ENCODE peak calls at places on chromosomes 6 and 20, in six cellular contexts. One of them, this sample, is unnamed.

GRCh38 chr6:75601608-75602163 is at the start of gene SENP6:
- DNase-seq in spleen: peak
- DNase-seq in sigmoid colon: peak
- DNase-seq in upper lobe of left lung: peak
- DNase-seq in ovary: peak
- DNase-seq in H1: no peak
- DNase-seq in this sample: peak

GRCh38 chr6:44263357-44264100 is 1.8 kb downstream of the NFKBIE start:
- DNase-seq in spleen: peak
- DNase-seq in sigmoid colon: no peak
- DNase-seq in upper lobe of left lung: peak
- DNase-seq in ovary: no peak
- DNase-seq in H1: no peak
- DNase-seq in this sample: peak

GRCh38 chr6:9224539-9224938 is 789.2 kb upstream of the SLC35B3 start:
- DNase-seq in spleen: no peak
- DNase-seq in sigmoid colon: no peak
- DNase-seq in upper lobe of left lung: no peak
- DNase-seq in ovary: no peak
- DNase-seq in H1: no peak
- DNase-seq in this sample: no peak

GRCh38 chr6:106872044-106872443 is 102.5 kb downstream of the CD24 start:
- DNase-seq in spleen: no peak
- DNase-seq in sigmoid colon: no peak
- DNase-seq in upper lobe of left lung: no peak
- DNase-seq in ovary: no peak
- DNase-seq in H1: no peak
- DNase-seq in this sample: no peak

GRCh38 chr6:144259988-144260387 is 25.1 kb upstream of the UTRN start:
- DNase-seq in spleen: no peak
- DNase-seq in sigmoid colon: no peak
- DNase-seq in upper lobe of left lung: no peak
- DNase-seq in ovary: no peak
- DNase-seq in H1: no peak
- DNase-seq in this sample: no peak

GRCh38 chr20:38790210-38791053 is 15.1 kb upstream of the PPP1R16B start:
- DNase-seq in spleen: no peak
- DNase-seq in sigmoid colon: no peak
- DNase-seq in upper lobe of left lung: no peak
- DNase-seq in ovary: no peak
- DNase-seq in H1: no peak
- DNase-seq in this sample: no peak

GRCh38 chr20:32777177-32777956 is 15.2 kb downstream of the DNMT3B start:
- DNase-seq in spleen: no peak
- DNase-seq in sigmoid colon: no peak
- DNase-seq in upper lobe of left lung: peak
- DNase-seq in ovary: no peak
- DNase-seq in H1: no peak
- DNase-seq in this sample: peak

GRCh38 chr20:25046181-25046641 is 11.7 kb downstream of the ACSS1 start:
- DNase-seq in spleen: peak
- DNase-seq in sigmoid colon: peak
- DNase-seq in upper lobe of left lung: no peak
- DNase-seq in ovary: peak
- DNase-seq in H1: no peak
- DNase-seq in this sample: peak

GRCh38 chr20:38873050-38873581 is 53.1 kb upstream of the FAM83D start:
- DNase-seq in spleen: peak
- DNase-seq in sigmoid colon: no peak
- DNase-seq in upper lobe of left lung: peak
- DNase-seq in ovary: no peak
- DNase-seq in H1: no peak
- DNase-seq in this sample: no peak

GRCh38 chr6:142210606-142211005 is 63.5 kb downstream of the VTA1 start:
- DNase-seq in spleen: no peak
- DNase-seq in sigmoid colon: no peak
- DNase-seq in upper lobe of left lung: no peak
- DNase-seq in ovary: no peak
- DNase-seq in H1: no peak
- DNase-seq in this sample: no peak

GRCh38 chr6:44221291-44221960 is 2.0 kb upstream of the SLC29A1 start:
- DNase-seq in spleen: peak
- DNase-seq in sigmoid colon: peak
- DNase-seq in upper lobe of left lung: peak
- DNase-seq in ovary: peak
- DNase-seq in H1: no peak
- DNase-seq in this sample: peak

GRCh38 chr6:3449750-3450305 is 7.0 kb downstream of the SLC22A23 start:
- DNase-seq in spleen: no peak
- DNase-seq in sigmoid colon: no peak
- DNase-seq in upper lobe of left lung: no peak
- DNase-seq in ovary: no peak
- DNase-seq in H1: no peak
- DNase-seq in this sample: no peak

GRCh38 chr6:10373642-10374359 is 41.1 kb downstream of the TFAP2A start:
- DNase-seq in spleen: no peak
- DNase-seq in sigmoid colon: no peak
- DNase-seq in upper lobe of left lung: no peak
- DNase-seq in ovary: no peak
- DNase-seq in H1: no peak
- DNase-seq in this sample: no peak

GRCh38 chr20:2805682-2806350 is 5.4 kb upstream of the CPXM1 start:
- DNase-seq in spleen: no peak
- DNase-seq in sigmoid colon: no peak
- DNase-seq in upper lobe of left lung: no peak
- DNase-seq in ovary: no peak
- DNase-seq in H1: no peak
- DNase-seq in this sample: no peak

GRCh38 chr6:16409531-16410441 is 171.4 kb downstream of the GMPR start:
- DNase-seq in spleen: peak
- DNase-seq in sigmoid colon: peak
- DNase-seq in upper lobe of left lung: peak
- DNase-seq in ovary: peak
- DNase-seq in H1: peak
- DNase-seq in this sample: peak

GRCh38 chr6:136958168-136958567 is 36.1 kb downstream of the SLC35D3 start:
- DNase-seq in spleen: no peak
- DNase-seq in sigmoid colon: no peak
- DNase-seq in upper lobe of left lung: no peak
- DNase-seq in ovary: no peak
- DNase-seq in H1: no peak
- DNase-seq in this sample: no peak

GRCh38 chr6:148967128-148967527 is 220.3 kb downstream of the UST start:
- DNase-seq in spleen: no peak
- DNase-seq in sigmoid colon: no peak
- DNase-seq in upper lobe of left lung: no peak
- DNase-seq in ovary: no peak
- DNase-seq in H1: no peak
- DNase-seq in this sample: no peak

GRCh38 chr6:148965287-148965686 is 218.5 kb downstream of the UST start:
- DNase-seq in spleen: no peak
- DNase-seq in sigmoid colon: no peak
- DNase-seq in upper lobe of left lung: no peak
- DNase-seq in ovary: no peak
- DNase-seq in H1: no peak
- DNase-seq in this sample: no peak

GRCh38 chr6:148962854-148963515 is 216.2 kb downstream of the UST start:
- DNase-seq in spleen: no peak
- DNase-seq in sigmoid colon: no peak
- DNase-seq in upper lobe of left lung: no peak
- DNase-seq in ovary: no peak
- DNase-seq in H1: no peak
- DNase-seq in this sample: no peak

GRCh38 chr6:148964467-148964866 is 217.6 kb downstream of the UST start:
- DNase-seq in spleen: no peak
- DNase-seq in sigmoid colon: no peak
- DNase-seq in upper lobe of left lung: no peak
- DNase-seq in ovary: no peak
- DNase-seq in H1: no peak
- DNase-seq in this sample: no peak

GRCh38 chr6:148963738-148964137 is 216.9 kb downstream of the UST start:
- DNase-seq in spleen: no peak
- DNase-seq in sigmoid colon: no peak
- DNase-seq in upper lobe of left lung: no peak
- DNase-seq in ovary: no peak
- DNase-seq in H1: no peak
- DNase-seq in this sample: no peak
- H3K27ac ChIP-seq in spleen: no peak
- H3K27ac ChIP-seq in sigmoid colon: no peak
- H3K27ac ChIP-seq in upper lobe of left lung: no peak
- H3K27ac ChIP-seq in ovary: no peak
- H3K27ac ChIP-seq in H1: no peak
- H3K27ac ChIP-seq in this sample: no peak

DNA sequence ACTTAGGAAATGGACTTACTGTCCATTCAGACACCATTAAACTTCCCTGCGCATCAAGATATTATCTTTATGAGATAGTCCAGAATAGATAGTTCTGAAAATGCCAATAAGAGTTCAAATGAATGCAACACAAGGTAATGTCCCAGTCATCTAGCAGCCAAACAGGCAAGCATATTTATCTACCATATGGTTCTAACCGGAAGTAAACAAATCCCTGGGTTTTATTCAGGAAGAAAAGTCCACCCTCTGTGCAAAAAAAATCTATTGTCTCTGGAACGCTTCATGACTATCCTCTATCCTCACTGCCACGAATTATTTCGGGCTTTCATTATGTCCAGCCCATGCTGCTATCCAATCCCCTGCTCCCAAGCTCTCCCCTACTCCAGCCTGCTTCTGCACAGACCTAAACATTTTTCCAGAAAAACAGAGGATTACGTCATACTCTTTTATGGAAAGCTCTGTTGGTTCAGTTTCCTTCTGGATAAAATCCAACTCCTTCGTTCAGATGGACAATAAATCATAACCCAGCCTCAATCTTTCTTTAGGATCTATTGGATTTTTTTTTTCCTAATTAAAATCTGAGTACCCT is 11.4 kb downstream of the PPIL6 start:
- DNase-seq in spleen: no peak
- DNase-seq in sigmoid colon: no peak
- DNase-seq in upper lobe of left lung: no peak
- DNase-seq in ovary: no peak
- DNase-seq in H1: no peak
- DNase-seq in this sample: no peak
- TF ChIP-seq POLR2A in spleen: no peak
- TF ChIP-seq POLR2A in sigmoid colon: no peak
- TF ChIP-seq POLR2A in upper lobe of left lung: no peak
- TF ChIP-seq POLR2A in ovary: no peak
- TF ChIP-seq POLR2A in H1: no peak
- TF ChIP-seq POLR2A in this sample: no peak

DNA sequence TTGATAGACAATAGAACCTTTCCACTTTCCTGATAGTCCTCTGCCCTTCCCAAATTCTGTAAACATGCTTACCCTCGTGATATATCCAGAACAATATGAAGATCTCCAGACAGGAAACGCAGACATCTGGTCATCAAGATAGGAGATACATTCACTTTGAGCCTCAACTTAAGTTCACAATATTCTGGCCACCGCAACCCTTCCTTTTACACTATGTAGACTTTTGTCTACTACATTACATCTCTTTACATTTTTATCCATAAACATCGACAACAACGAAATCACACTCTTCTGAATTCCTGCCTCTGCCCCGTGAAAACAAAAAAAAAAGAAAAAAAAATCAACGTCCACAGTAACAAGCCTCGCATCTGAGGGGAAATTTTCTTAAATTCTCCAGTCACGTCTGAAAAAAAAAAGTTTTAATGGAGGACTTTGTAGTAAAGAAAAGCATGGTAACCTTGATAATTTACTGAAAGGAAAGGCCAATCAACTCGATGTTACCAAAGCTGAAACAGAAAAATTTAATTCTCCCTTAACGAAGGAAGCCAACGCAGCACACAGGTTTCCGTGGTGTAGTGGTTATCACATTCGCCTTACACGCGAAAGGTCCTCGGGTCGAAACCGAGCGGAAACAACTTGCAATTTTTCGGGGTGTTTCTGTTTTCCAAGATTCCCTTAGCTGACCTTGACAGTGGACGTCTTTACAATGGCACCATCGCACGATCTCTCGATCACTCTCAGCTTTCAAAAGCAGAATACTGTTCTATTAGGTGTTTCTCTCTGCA is 21.8 kb downstream of the POM121L2 start:
- DNase-seq in spleen: no peak
- DNase-seq in sigmoid colon: no peak
- DNase-seq in upper lobe of left lung: no peak
- DNase-seq in ovary: no peak
- DNase-seq in H1: no peak
- DNase-seq in this sample: no peak
- H3K27ac ChIP-seq in spleen: no peak
- H3K27ac ChIP-seq in sigmoid colon: no peak
- H3K27ac ChIP-seq in upper lobe of left lung: no peak
- H3K27ac ChIP-seq in ovary: no peak
- H3K27ac ChIP-seq in H1: no peak
- H3K27ac ChIP-seq in this sample: no peak

GRCh38 chr6:32971245-32971580 is 2.8 kb downstream of the BRD2 start:
- DNase-seq in spleen: no peak
- DNase-seq in sigmoid colon: no peak
- DNase-seq in upper lobe of left lung: no peak
- DNase-seq in ovary: no peak
- DNase-seq in H1: no peak
- DNase-seq in this sample: no peak
- TF ChIP-seq POLR2A in spleen: no peak
- TF ChIP-seq POLR2A in sigmoid colon: no peak
- TF ChIP-seq POLR2A in upper lobe of left lung: no peak
- TF ChIP-seq POLR2A in ovary: no peak
- TF ChIP-seq POLR2A in H1: peak
- TF ChIP-seq POLR2A in this sample: no peak

This sample was measured in body of pancreas.